ENCODE peak calls at places on chromosomes 12 and 14, in seven cellular contexts. Q, S, J, U, G, C and A are unnamed samples.
A peak's percentile ranks its signal among the peaks of the same experiment; 100 is the strongest.

GRCh38 chr14:50335989-50336391 is 23.9 kb downstream of the DMAC2L start:
- DNase-seq in Q (peak; percentile 59), C (no peak), S (peak; percentile 33), J (peak; percentile 34), U (peak; percentile 82), G (no peak), A (peak; percentile 28)

GRCh38 chr12:57513266-57513665 is 7.0 kb downstream of the DDIT3 start:
- DNase-seq in J (no peak), U (no peak), G (no peak), S (no peak), Q (no peak), C (no peak), A (no peak)

GRCh38 chr14:74942608-74943007 is 12.8 kb downstream of the PGF start:
- DNase-seq in S (no peak), Q (no peak), C (no peak), G (peak; percentile 62), U (no peak), J (no peak), A (no peak)

GRCh38 chr12:119444462-119445044 is 110.0 kb downstream of the CCDC60 start:
- DNase-seq in G (peak; percentile 5), C (no peak), U (peak; percentile 64), Q (no peak), J (peak; percentile 27), S (peak; percentile 71), A (peak; percentile 68)

GRCh38 chr12:58479403-58479802 is 440.9 kb downstream of the LRIG3 start:
- DNase-seq in Q (no peak), J (no peak), U (no peak), C (no peak), G (no peak), S (no peak), A (no peak)

GRCh38 chr12:25313591-25313990 is 62.9 kb upstream of the KRAS start:
- DNase-seq in Q (peak; percentile 9), C (no peak), U (no peak), S (no peak), G (no peak), J (peak; percentile 32), A (no peak)

GRCh38 chr12:104930388-104931326 is 27.4 kb downstream of the SLC41A2 start:
- DNase-seq in S (peak; percentile 67), Q (peak; percentile 51), U (no peak), C (no peak), J (peak; percentile 56), G (peak; percentile 69), A (peak; percentile 49)

GRCh38 chr12:95989504-95990123 is 6.5 kb downstream of the HAL start:
- DNase-seq in G (no peak), J (no peak), Q (no peak), U (no peak), C (no peak), S (no peak), A (no peak)

GRCh38 chr14:30443368-30444007 is 115.5 kb upstream of the G2E3 start:
- DNase-seq in C (no peak), Q (peak; percentile 36), G (no peak), U (no peak), J (peak; percentile 32), S (no peak), A (peak; percentile 9)

GRCh38 chr12:95582230-95583058 is 31.2 kb upstream of the USP44 start:
- DNase-seq in C (no peak), J (peak; percentile 29), U (no peak), S (no peak), Q (peak; percentile 52), G (no peak), A (no peak)

GRCh38 chr12:71333418-71333817 is 106.2 kb upstream of the LGR5 start:
- DNase-seq in C (no peak), U (no peak), Q (no peak), J (no peak), G (no peak), S (no peak), A (no peak)

GRCh38 chr14:60101801-60102200 is 10.1 kb downstream of the PCNX4 start:
- DNase-seq in U (no peak), Q (peak; percentile 29), C (no peak), J (peak; percentile 59), S (no peak), G (no peak), A (no peak)

GRCh38 chr12:79274571-79275064 is 410.0 kb downstream of the SYT1 start:
- DNase-seq in Q (peak; percentile 4), J (peak; percentile 9), U (no peak), S (no peak), G (no peak), C (no peak), A (no peak)
- TF ChIP-seq CTCF in Q (no peak), J (no peak), U (no peak), S (no peak), G (no peak), C (no peak), A (no peak)

GRCh38 chr12:13534645-13535398 is 338.3 kb downstream of the EMP1 start:
- DNase-seq in G (peak; percentile 12), J (peak; percentile 20), S (peak; percentile 24), U (peak; percentile 89), C (peak; percentile 72), Q (peak; percentile 40), A (peak; percentile 19)
- TF ChIP-seq CTCF in G (peak; percentile 99), J (peak; percentile 98), S (peak; percentile 67), U (peak; percentile 100), C (peak; percentile 44), Q (peak; percentile 99), A (peak; percentile 75)

DNA sequence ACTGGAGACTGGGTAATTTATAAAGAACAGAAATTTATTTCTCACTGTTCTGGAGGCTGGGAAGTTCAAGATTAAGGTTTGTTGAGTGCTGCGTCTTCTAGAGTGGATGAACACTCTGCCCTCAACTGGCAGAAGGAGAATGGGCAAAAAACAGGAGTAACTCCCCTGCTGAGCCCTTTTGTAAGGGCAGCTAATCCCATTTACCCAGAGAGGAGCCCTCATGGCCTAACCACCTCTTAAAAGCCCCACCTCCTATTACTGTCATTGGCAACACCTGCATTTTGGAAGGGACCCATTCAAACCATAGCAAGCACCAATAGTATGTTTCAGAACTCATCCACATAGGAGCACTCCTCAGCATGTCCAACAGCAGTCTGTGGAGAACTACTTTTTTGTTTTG is 47.4 kb downstream of the BORCS5 start:
- DNase-seq in S (no peak), J (no peak), C (no peak), G (no peak), Q (no peak), U (no peak), A (no peak)
- TF ChIP-seq CTCF in S (no peak), J (no peak), C (no peak), G (no peak), Q (no peak), U (no peak), A (no peak)

GRCh38 chr12:123075591-123076171 is 75.2 kb downstream of the PITPNM2 start:
- DNase-seq in C (no peak), S (peak; percentile 73), Q (no peak), U (peak; percentile 64), J (peak; percentile 58), G (peak; percentile 25), A (peak; percentile 62)
- TF ChIP-seq CTCF in C (no peak), S (no peak), Q (no peak), U (peak; percentile 34), J (no peak), G (no peak), A (no peak)

DNA sequence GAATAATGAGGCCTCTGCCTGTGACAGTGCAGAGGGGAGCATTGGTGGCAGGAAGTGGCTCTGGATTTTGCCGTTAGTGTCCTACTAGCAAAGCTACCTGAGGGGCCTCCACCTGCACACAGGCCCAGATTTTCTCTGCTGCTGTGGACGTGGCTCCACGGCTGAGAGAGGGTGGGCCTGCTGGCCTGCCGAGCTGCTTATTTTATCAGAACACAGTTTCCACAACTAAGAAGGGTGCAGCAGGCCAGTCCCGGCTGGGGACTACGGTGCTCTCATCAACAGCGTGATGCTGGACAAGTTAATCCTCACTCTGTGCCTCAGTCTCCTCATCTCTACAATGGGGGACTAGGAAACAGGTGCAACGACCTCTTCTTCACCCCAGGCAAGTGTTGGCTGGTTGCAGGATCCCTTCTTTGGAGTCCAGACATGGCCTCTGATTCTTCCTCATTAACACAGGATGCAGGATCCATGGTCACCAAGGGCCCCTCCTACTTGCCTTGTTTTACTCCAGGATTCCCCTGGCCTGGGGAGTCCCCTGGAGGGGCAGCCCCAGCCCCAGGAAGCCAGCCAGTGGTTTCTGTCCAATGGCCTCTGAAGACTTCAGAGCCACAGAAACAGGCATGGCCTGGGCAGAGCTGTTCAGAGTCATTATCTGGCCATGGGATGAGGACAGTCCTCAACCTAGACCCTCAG is 3.3 kb downstream of the FAM181A start:
- DNase-seq in Q (no peak), J (no peak), S (no peak), C (no peak), U (no peak), G (no peak), A (no peak)
- TF ChIP-seq CTCF in Q (no peak), J (no peak), S (no peak), C (no peak), U (no peak), G (no peak), A (no peak)

DNA sequence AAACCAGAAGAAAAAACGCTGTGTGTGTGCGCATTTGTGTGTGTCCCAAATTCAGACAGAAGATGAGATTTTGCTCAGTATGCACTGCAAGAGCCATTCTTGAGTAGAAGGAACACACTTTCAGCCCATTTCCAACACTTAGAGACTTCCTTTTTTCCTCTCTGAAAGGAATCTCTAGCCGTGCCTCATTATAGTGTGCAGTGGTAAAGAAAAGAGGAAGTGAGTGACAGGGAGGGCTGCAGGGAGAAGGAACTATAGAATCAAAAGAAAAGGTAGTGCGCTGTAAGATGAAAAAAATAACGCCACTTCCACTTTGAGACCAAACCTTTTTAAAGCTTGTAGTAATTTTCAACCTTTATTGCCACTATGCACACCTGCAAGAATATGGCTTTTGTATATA is 1400.9 kb upstream of the FLRT2 start:
- DNase-seq in C (no peak), Q (no peak), U (no peak), G (no peak), J (no peak), S (no peak), A (no peak)
- TF ChIP-seq CTCF in C (no peak), Q (no peak), U (no peak), G (no peak), J (no peak), S (no peak), A (no peak)

GRCh38 chr14:69280746-69281291 is 20.9 kb downstream of the GALNT16 start:
- DNase-seq in S (no peak), G (no peak), Q (no peak), C (no peak), J (no peak), U (no peak), A (no peak)

GRCh38 chr14:69285661-69286255 is 25.8 kb downstream of the GALNT16 start:
- DNase-seq in S (no peak), C (no peak), Q (no peak), U (no peak), G (no peak), J (no peak), A (no peak)

GRCh38 chr14:69282448-69282847 is 22.5 kb downstream of the GALNT16 start:
- DNase-seq in J (no peak), C (no peak), S (no peak), G (no peak), U (no peak), Q (no peak), A (no peak)

GRCh38 chr14:69284170-69284569 is 24.2 kb downstream of the GALNT16 start:
- DNase-seq in G (no peak), Q (no peak), U (no peak), C (no peak), S (no peak), J (no peak), A (no peak)

GRCh38 chr14:69281450-69282169 is 21.7 kb downstream of the GALNT16 start:
- DNase-seq in Q (no peak), J (no peak), C (no peak), U (no peak), S (peak; percentile 51), G (peak; percentile 13), A (peak; percentile 65)
- TF ChIP-seq CTCF in Q (no peak), J (no peak), C (no peak), U (no peak), S (no peak), G (no peak), A (no peak)